ENCODE peak calls at places on chromosomes 5 and 9, in seven cellular contexts. R is HCT116, N is PC-3, Y is IMR-90, G is A549, T is hepatocyte, M is brain microvascular endothelial cell. D is an unnamed sample.
A peak's percentile ranks its signal among the peaks of the same experiment; 100 is the strongest.

GRCh38 chr5:179312557-179313235 is 32.6 kb downstream of the ADAMTS2 start:
- DNase-seq in R (no peak), N (no peak), Y (peak; percentile 52), G (no peak), T (no peak), M (no peak), D (no peak)

GRCh38 chr5:6574537-6574936 is 58.3 kb downstream of the NSUN2 start:
- DNase-seq in R (no peak), N (peak; percentile 37), Y (no peak), G (no peak), T (no peak), M (no peak), D (no peak)

GRCh38 chr9:125970340-125970739 is 223.2 kb downstream of the PBX3 start:
- DNase-seq in R (no peak), N (no peak), Y (no peak), G (no peak), T (no peak), M (no peak), D (no peak)

GRCh38 chr9:2307480-2307879 is 292.3 kb downstream of the SMARCA2 start:
- DNase-seq in R (no peak), N (no peak), Y (peak; percentile 33), G (no peak), T (no peak), M (peak; percentile 47), D (no peak)

GRCh38 chr5:123134653-123135181 is 45.7 kb downstream of the PRDM6 start:
- DNase-seq in R (no peak), N (no peak), Y (no peak), G (no peak), T (no peak), M (no peak), D (no peak)

GRCh38 chr5:15946026-15946425 is 233.6 kb downstream of the MARCHF11 start:
- DNase-seq in R (no peak), N (no peak), Y (peak; percentile 8), G (no peak), T (no peak), M (no peak), D (no peak)

GRCh38 chr9:90803860-90804593 is 2.4 kb downstream of the SYK start:
- DNase-seq in R (no peak), N (no peak), Y (no peak), G (no peak), T (no peak), M (no peak), D (no peak)

GRCh38 chr5:90020575-90021535 is 388.7 kb downstream of the CETN3 start:
- DNase-seq in R (peak; percentile 51), N (peak; percentile 98), Y (peak; percentile 58), G (no peak), T (peak; percentile 20), M (peak; percentile 75), D (no peak)

GRCh38 chr5:128579111-128579510 is 41.1 kb upstream of the FBN2 start:
- DNase-seq in R (no peak), N (peak; percentile 92), Y (peak; percentile 78), G (peak; percentile 40), T (no peak), M (no peak), D (no peak)

GRCh38 chr5:127770272-127770671 is 67.1 kb downstream of the CCDC192 start:
- DNase-seq in R (no peak), N (no peak), Y (no peak), G (no peak), T (no peak), M (no peak), D (no peak)

GRCh38 chr9:110089681-110090370 is 118.1 kb downstream of the C9orf152 start:
- DNase-seq in R (no peak), N (peak; percentile 68), Y (peak; percentile 26), G (no peak), T (peak; percentile 59), M (no peak), D (no peak)

GRCh38 chr9:109468927-109469326 is 29.2 kb downstream of the PTPN3 start:
- DNase-seq in R (no peak), N (no peak), Y (no peak), G (no peak), T (no peak), M (no peak), D (no peak)

GRCh38 chr5:5141625-5142527 is 1.7 kb downstream of the ADAMTS16 start:
- DNase-seq in R (peak; percentile 45), N (peak; percentile 75), Y (peak; percentile 51), G (no peak), T (peak; percentile 86), M (peak; percentile 52), D (peak; percentile 47)

GRCh38 chr5:150255659-150256415 is 33.7 kb downstream of the CAMK2A start:
- DNase-seq in R (no peak), N (no peak), Y (peak; percentile 38), G (no peak), T (peak; percentile 43), M (peak; percentile 11), D (no peak)

GRCh38 chr5:165457854-165458481 is 1952.5 kb downstream of the MAT2B start:
- DNase-seq in R (no peak), N (peak; percentile 29), Y (peak; percentile 55), G (no peak), T (peak; percentile 57), M (no peak), D (no peak)
- TF ChIP-seq CTCF in R (no peak), N (peak; percentile 51), Y (peak; percentile 54), G (peak; percentile 21), T (peak; percentile 74), M (peak; percentile 45), D (no peak)

GRCh38 chr9:72256912-72257311 is 107.7 kb downstream of the GDA start:
- DNase-seq in R (no peak), N (no peak), Y (no peak), G (no peak), T (no peak), M (no peak), D (no peak)
- H3K27ac ChIP-seq in R (no peak overlapping the region), N (no peak overlapping the region), Y (no peak overlapping the region), G (no peak overlapping the region), T (no peak overlapping the region), M (no peak overlapping the region), D (no peak overlapping the region)

GRCh38 chr9:123268950-123269302 is 540 bp upstream of the STRBP start:
- DNase-seq in R (no peak), N (no peak), Y (no peak), G (no peak), T (no peak), M (no peak), D (no peak)

GRCh38 chr9:123266655-123267421 is 1.5 kb downstream of the STRBP start:
- DNase-seq in R (no peak), N (no peak), Y (no peak), G (no peak), T (no peak), M (no peak), D (no peak)

GRCh38 chr9:123267481-123268239 is 726 bp downstream of the STRBP start:
- DNase-seq in R (no peak), N (no peak), Y (no peak), G (no peak), T (peak; percentile 22), M (no peak), D (peak; percentile 48)

GRCh38 chr9:123269316-123269715 is 930 bp upstream of the STRBP start:
- DNase-seq in R (no peak), N (no peak), Y (no peak), G (no peak), T (no peak), M (no peak), D (no peak)

DNA sequence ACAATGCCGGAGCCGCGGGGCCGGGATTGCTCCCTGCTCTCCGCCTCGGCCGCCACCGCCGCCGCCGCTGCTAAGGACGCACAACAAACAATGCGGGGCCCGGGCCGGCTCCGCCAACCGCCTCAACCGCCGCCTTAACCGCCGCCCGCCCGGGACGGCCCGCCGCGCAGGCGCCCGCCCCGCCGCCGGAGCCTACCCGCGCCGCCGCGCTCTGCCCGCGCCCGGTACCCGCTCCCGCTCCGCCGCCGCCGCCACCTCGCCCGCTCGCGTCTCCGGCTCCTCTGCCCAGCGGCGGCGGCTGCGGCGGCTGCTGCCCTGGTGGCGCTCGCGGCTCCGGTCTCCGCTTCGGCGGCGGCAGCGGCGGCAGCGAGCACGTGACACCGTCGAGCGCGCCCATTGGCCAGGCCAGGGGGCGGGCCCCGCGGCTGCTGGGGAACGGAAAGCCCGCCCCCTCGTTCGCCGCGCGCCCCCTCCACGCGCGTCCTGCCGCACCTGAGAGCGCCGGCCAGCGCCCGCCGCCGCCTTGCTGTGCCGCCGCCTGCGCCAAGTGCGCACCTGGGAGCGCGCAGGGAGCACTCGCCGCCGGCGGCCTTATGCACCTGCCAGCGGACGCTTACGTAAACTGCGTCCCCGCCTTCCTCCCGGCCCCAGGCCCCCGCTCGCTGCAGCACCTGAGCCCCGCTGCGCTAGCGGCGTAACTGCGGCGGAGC is at the start of gene STRBP:
- DNase-seq in R (peak; percentile 74), N (peak; percentile 85), Y (peak; percentile 61), G (peak; percentile 85), T (peak; percentile 97), M (peak; percentile 57), D (peak; percentile 94)
- TF ChIP-seq CTCF in R (no peak), N (no peak), Y (peak; percentile 9), G (no peak), T (no peak), M (no peak), D (no peak)

DNA sequence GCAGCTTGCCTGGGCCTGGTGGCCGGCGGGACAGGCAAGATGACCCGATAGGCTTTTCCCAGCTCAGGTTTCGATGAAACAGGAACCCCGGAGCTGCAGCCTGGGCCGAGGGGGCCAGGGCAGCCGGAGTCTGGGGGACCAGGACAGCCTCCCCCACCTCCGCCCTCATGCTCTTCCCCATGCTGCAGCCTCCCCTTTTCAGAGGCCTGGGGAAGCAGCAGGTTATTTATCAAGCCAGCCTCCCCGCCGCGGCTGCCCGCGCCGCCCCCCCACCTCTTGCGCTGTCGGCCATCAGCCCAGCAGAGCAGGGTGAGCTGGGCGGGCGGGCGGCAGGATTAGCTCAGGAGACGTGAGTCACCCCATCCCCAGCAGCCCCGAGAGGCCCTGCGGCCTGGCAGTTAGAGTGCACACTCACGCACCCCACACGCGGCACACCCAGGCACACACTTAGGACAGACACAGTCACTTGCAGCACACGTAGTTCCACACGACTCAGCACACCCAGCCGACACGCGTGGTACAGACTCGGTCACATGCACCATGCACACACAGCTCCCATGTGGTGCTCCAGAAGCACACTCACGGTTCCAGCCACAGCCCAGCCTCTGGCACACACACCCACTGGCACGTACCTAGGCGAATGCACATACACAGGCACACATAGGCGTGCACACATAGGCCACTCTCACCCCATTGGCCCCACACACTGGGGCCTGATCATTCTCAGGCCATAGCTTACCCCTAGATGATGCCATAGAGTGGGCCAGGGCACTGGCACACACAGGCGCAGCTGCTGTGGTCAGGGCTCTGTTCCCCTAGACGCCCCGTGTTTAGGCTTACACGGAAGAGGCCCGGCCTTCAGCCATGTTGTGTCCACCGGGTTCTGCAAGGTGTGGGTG is 13.0 kb downstream of the CXXC5 start:
- DNase-seq in R (peak; percentile 63), N (peak; percentile 81), Y (peak; percentile 95), G (no peak), T (peak; percentile 92), M (peak; percentile 93), D (no peak)
- H3K27ac ChIP-seq in R (peak overlapping the region; percentile 97), N (peak overlapping the region; percentile 64), Y (peak overlapping the region; percentile 95), G (peak overlapping the region; percentile 98), T (peak overlapping the region; percentile 84), M (peak overlapping the region; percentile 67), D (peak overlapping the region; percentile 92)

D was measured in thyroid gland.